ENCODE peak calls at places on chromosomes 7 and 10, in four cellular contexts. One of them, this sample, is unnamed.
A peak's percentile ranks its signal among the peaks of the same experiment; 100 is the strongest.

GRCh38 chr7:75762350-75762917 is 9.6 kb downstream of the CCL26 start:
- DNase-seq in IMR-90: peak; percentile 77
- DNase-seq in GM12878: peak; percentile 40
- DNase-seq in K562: peak; percentile 82
- DNase-seq in this sample: peak; percentile 58

GRCh38 chr10:111598433-111599059 is 521.7 kb downstream of the ADRA2A start:
- DNase-seq in GM12878: peak; percentile 3
- DNase-seq in K562: peak; percentile 10
- DNase-seq in IMR-90: peak; percentile 31
- DNase-seq in this sample: peak; percentile 28

GRCh38 chr10:90148121-90148855 is 446.9 kb downstream of the KIF20B start:
- DNase-seq in GM12878: no peak
- DNase-seq in IMR-90: peak; percentile 22
- DNase-seq in K562: no peak
- DNase-seq in this sample: peak; percentile 39

GRCh38 chr10:128221128-128221527 is 94.9 kb upstream of the MKI67 start:
- DNase-seq in K562: no peak
- DNase-seq in IMR-90: no peak
- DNase-seq in GM12878: no peak
- DNase-seq in this sample: no peak

GRCh38 chr7:85172530-85172941 is 14.3 kb downstream of the SEMA3D start:
- DNase-seq in IMR-90: peak; percentile 90
- DNase-seq in K562: no peak
- DNase-seq in GM12878: no peak
- DNase-seq in this sample: peak; percentile 72

GRCh38 chr7:144001543-144001942 is 1.4 kb downstream of the OR6B1 start:
- DNase-seq in GM12878: no peak
- DNase-seq in K562: no peak
- DNase-seq in IMR-90: no peak
- DNase-seq in this sample: no peak

GRCh38 chr10:77146937-77147336 is 490.7 kb downstream of the KCNMA1 start:
- DNase-seq in GM12878: no peak
- DNase-seq in K562: no peak
- DNase-seq in IMR-90: peak; percentile 58
- DNase-seq in this sample: no peak

GRCh38 chr10:1182280-1183032 is 126.3 kb downstream of the WDR37 start:
- DNase-seq in K562: no peak
- DNase-seq in GM12878: no peak
- DNase-seq in IMR-90: no peak
- DNase-seq in this sample: no peak

GRCh38 chr7:10790910-10791309 is 182.8 kb upstream of the PHF14 start:
- DNase-seq in GM12878: no peak
- DNase-seq in K562: no peak
- DNase-seq in IMR-90: no peak
- DNase-seq in this sample: no peak

GRCh38 chr10:24363070-24363469 is 154.1 kb downstream of the KIAA1217 start:
- DNase-seq in GM12878: no peak
- DNase-seq in K562: no peak
- DNase-seq in IMR-90: peak; percentile 57
- DNase-seq in this sample: no peak

GRCh38 chr10:24358022-24358421 is 149.1 kb downstream of the KIAA1217 start:
- DNase-seq in GM12878: no peak
- DNase-seq in K562: no peak
- DNase-seq in IMR-90: no peak
- DNase-seq in this sample: no peak

GRCh38 chr10:24357344-24358021 is 148.5 kb downstream of the KIAA1217 start:
- DNase-seq in IMR-90: no peak
- DNase-seq in K562: no peak
- DNase-seq in GM12878: no peak
- DNase-seq in this sample: no peak

GRCh38 chr10:24355289-24355688 is 146.4 kb downstream of the KIAA1217 start:
- DNase-seq in GM12878: no peak
- DNase-seq in IMR-90: no peak
- DNase-seq in K562: no peak
- DNase-seq in this sample: no peak

DNA sequence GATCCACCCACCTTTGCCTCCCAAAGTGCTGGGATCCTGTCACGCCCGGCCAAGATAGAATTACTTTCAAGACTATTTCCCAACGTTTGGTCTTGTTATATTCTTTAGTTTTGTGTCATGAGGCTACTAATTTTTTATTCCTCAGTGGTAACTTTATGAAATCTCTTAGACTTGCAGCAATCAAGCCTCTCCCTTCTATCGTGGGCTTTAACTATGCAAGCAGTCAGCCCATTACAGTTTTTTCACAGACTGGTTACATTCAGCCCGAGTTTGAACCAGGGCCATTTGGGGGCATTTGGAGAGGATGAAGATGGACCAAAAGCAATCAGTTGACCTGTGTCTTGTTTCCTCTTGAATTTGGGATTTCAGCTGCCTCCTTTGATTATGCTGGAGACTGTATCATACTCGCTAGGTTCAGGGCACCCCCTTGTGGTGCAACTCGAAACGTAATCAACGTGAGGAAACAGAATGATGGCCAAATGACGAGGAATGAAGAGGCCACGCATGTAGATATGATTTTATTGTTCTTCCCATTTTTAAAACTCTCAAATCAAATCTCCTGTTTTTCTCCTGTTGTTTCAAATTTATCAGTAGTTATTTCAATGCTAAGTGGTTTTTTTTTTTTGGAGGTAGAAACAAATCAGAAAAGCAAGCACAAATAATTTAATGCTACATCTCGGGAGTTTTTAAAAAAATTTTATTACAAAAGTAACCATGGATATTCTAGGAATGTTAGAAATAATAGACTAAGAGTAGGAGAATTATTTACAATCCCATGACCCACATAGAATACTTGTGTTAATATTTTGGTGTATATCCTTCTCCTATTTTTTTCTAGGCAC is 151.6 kb downstream of the KIAA1217 start:
- DNase-seq in K562: peak; percentile 48
- DNase-seq in IMR-90: peak; percentile 73
- DNase-seq in GM12878: no peak
- DNase-seq in this sample: peak; percentile 10
- TF ChIP-seq FOS in K562: no peak
- TF ChIP-seq FOS in IMR-90: no peak
- TF ChIP-seq FOS in GM12878: no peak
- TF ChIP-seq FOS in this sample: no peak

GRCh38 chr10:24503627-24504320 is 219.9 kb downstream of the ARHGAP21 start:
- DNase-seq in K562: peak; percentile 41
- DNase-seq in IMR-90: peak; percentile 90
- DNase-seq in GM12878: peak; percentile 36
- DNase-seq in this sample: peak; percentile 33

GRCh38 chr10:24501312-24501711 is 222.4 kb downstream of the ARHGAP21 start:
- DNase-seq in IMR-90: no peak
- DNase-seq in GM12878: no peak
- DNase-seq in K562: no peak
- DNase-seq in this sample: no peak

GRCh38 chr10:24505759-24506158 is 217.9 kb downstream of the ARHGAP21 start:
- DNase-seq in IMR-90: no peak
- DNase-seq in K562: no peak
- DNase-seq in GM12878: no peak
- DNase-seq in this sample: peak; percentile 33
- TF ChIP-seq FOS in IMR-90: no peak
- TF ChIP-seq FOS in K562: no peak
- TF ChIP-seq FOS in GM12878: no peak
- TF ChIP-seq FOS in this sample: no peak

GRCh38 chr10:44373341-44373995 is 11.4 kb downstream of the CXCL12 start:
- DNase-seq in K562: no peak
- DNase-seq in IMR-90: no peak
- DNase-seq in GM12878: no peak
- DNase-seq in this sample: no peak

GRCh38 chr10:44369296-44369695 is 15.6 kb downstream of the CXCL12 start:
- DNase-seq in K562: no peak
- DNase-seq in GM12878: no peak
- DNase-seq in IMR-90: peak; percentile 42
- DNase-seq in this sample: no peak

GRCh38 chr10:44372181-44372580 is 12.7 kb downstream of the CXCL12 start:
- DNase-seq in IMR-90: no peak
- DNase-seq in K562: no peak
- DNase-seq in GM12878: no peak
- DNase-seq in this sample: no peak

GRCh38 chr10:44369851-44370250 is 15.0 kb downstream of the CXCL12 start:
- DNase-seq in IMR-90: peak; percentile 8
- DNase-seq in K562: no peak
- DNase-seq in GM12878: no peak
- DNase-seq in this sample: no peak

DNA sequence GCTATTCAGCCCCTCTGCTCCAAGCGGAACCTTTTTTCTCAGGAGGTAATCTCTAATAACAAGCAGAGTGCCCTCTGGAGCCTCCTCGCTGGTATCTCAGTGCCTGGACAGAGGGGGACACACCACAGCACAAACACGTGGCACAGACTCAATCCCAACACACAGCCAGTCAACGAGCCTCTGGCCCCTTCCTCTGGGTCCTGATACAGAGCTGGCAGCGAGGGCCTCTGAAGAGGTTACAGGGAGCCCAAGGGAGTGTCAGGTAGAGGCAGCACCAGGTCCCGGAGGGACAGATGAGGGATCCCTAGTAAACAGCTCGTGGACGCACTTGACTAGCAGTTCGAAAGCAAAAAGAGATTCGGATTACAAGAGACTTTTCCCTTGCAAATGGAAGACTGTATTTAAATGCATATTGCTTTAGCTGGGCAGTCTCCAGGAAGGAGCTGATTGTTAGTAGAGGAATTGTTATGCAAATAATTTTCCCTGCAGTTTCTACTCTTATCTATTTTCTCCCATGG is 14.1 kb downstream of the CXCL12 start:
- DNase-seq in K562: no peak
- DNase-seq in GM12878: no peak
- DNase-seq in IMR-90: no peak
- DNase-seq in this sample: no peak
- TF ChIP-seq FOS in K562: no peak
- TF ChIP-seq FOS in GM12878: no peak
- TF ChIP-seq FOS in IMR-90: no peak
- TF ChIP-seq FOS in this sample: no peak

DNA sequence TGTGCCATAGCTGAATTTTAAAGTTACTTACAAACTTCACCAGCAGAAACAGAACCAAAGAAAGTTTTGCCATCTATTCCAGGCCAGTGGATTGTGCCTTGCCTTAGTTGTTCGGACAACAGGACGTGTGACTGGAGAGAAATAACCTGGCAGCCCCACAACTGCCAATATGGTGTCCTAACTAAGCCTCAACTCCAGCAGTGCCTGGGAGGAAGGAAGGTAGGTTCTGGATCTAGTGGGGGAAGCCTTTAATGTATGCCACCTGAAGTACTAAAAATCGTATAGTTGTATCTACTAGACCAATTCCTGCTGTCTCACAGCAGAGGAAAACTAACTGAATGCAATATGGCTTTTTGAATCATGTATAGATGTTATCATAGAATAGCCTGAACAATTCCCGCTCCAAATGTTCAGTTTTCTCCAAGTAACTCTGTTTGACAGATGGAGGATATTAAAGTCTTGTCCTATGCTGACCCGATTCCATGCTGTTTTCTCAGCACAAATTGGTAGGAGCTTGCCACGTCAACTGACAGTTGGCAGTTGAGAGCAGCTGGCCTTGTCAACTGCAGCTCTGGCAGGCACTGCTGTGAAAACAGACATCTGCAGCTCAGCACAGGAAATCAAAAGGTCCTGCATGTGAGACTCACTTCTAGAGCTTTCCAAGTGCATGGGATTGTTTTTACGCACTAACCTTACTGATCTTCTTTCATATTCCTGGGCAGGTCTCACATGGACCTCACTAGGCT is 84.5 kb upstream of the WNT16 start:
- DNase-seq in IMR-90: no peak
- DNase-seq in GM12878: no peak
- DNase-seq in K562: no peak
- DNase-seq in this sample: no peak
- TF ChIP-seq FOS in IMR-90: no peak
- TF ChIP-seq FOS in GM12878: no peak
- TF ChIP-seq FOS in K562: no peak
- TF ChIP-seq FOS in this sample: no peak

DNA sequence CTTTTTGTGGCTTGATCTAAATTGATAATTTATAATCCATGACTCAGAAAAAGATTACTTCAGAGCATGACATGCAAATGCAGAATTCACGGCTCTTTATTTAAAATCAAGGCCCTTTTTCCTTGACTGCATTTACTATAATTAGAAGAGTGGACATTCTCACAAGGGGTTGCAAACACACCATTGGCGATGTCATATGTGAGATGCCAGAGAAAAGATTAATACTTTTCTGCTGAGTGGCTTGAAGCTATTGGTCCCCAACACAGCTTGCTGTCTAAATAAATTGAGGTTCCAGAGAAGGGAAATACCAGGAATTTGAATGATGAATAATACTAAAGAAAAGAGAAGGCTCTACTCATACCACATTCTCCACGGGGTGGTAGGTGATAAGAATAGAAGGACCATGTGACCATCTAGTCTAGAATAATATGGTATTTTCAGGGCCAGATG is 78.7 kb upstream of the ARID5B start:
- DNase-seq in K562: peak; percentile 68
- DNase-seq in GM12878: no peak
- DNase-seq in IMR-90: peak; percentile 47
- DNase-seq in this sample: no peak
- TF ChIP-seq FOS in K562: no peak
- TF ChIP-seq FOS in GM12878: no peak
- TF ChIP-seq FOS in IMR-90: no peak
- TF ChIP-seq FOS in this sample: no peak

DNA sequence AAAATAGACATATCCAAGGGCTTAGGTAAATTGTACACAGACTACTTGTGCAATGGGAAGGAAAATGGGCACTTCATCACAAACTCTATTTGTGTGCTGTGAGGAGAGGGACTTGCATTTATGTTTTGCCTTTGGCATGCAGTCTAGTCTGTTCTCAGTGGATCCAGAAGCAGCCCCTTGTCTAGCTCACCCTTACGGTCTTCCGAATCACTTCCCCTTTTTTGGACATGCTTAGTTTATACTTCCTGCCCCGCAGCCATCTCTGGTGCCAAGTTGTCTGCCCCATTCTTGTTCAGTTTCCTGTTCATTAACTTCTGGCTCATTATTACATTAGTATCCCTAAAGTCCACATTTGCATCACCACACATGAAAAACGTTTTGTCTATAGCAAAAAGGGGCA is 161.6 kb downstream of the NRCAM start:
- DNase-seq in IMR-90: no peak
- DNase-seq in K562: no peak
- DNase-seq in GM12878: no peak
- DNase-seq in this sample: peak; percentile 81
- TF ChIP-seq FOS in IMR-90: no peak
- TF ChIP-seq FOS in K562: no peak
- TF ChIP-seq FOS in GM12878: no peak
- TF ChIP-seq FOS in this sample: peak; percentile 31

GRCh38 chr7:1076184-1077072 is 11.5 kb upstream of the GPER1 start:
- DNase-seq in GM12878: no peak
- DNase-seq in IMR-90: no peak
- DNase-seq in K562: no peak
- DNase-seq in this sample: no peak
- TF ChIP-seq FOS in GM12878: no peak
- TF ChIP-seq FOS in IMR-90: no peak
- TF ChIP-seq FOS in K562: no peak
- TF ChIP-seq FOS in this sample: no peak

DNA sequence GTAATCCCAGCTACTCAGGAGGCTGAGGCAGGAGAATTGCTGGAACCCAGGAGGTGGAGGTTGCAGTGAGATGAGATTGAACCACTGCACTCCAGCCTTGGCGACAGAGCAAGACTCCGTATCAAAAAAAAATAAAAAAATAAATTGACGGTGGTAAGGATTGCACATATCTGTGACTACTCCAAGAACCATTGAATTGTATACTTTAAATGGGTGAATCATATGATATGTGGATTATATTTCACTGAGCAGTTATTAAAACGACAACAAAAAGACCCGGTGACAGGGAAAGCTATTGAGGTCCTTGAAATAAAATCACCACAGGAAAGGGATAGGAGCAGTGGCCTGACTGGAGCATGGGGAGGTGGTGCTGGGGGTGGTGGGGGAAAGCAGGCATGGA is 31.2 kb upstream of the COMTD1 start:
- DNase-seq in IMR-90: peak; percentile 89
- DNase-seq in K562: no peak
- DNase-seq in GM12878: no peak
- DNase-seq in this sample: no peak
- TF ChIP-seq FOS in IMR-90: peak; percentile 84
- TF ChIP-seq FOS in K562: no peak
- TF ChIP-seq FOS in GM12878: no peak
- TF ChIP-seq FOS in this sample: no peak